ENCODE peak calls at places on chromosomes 16 and 17, in eight cellular contexts. N is cardiac muscle cell, L is AG04450, G is OCI-LY7, F is fibroblast of pulmonary artery, R is fibroblast of lung, W is cardiac fibroblast, Z is colonic mucosa. C is an unnamed sample.

GRCh38 chr17:45144199-45145034 is 3.9 kb upstream of the HEXIM1 start:
- DNase-seq in R (no peak), L (no peak), G (no peak), Z (no peak), F (no peak), W (peak; percentile 23), N (peak; percentile 75), C (no peak)

GRCh38 chr17:61286449-61286848 is 113.2 kb upstream of the TBX2 start:
- DNase-seq in R (no peak), Z (no peak), N (no peak), F (no peak), L (no peak), G (no peak), W (no peak), C (no peak)

GRCh38 chr17:83200746-83201145 is 121.3 kb downstream of the METRNL start:
- DNase-seq in N (no peak), R (no peak), W (peak; percentile 35), L (no peak), Z (no peak), F (no peak), G (no peak), C (peak; percentile 28)

GRCh38 chr17:4747847-4748246 is 8.1 kb upstream of the CXCL16 start:
- DNase-seq in N (peak; percentile 18), L (no peak), R (no peak), F (peak; percentile 11), G (peak; percentile 29), W (no peak), Z (no peak), C (no peak)

GRCh38 chr16:52470601-52471000 is 76.3 kb downstream of the TOX3 start:
- DNase-seq in L (no peak), F (no peak), N (no peak), Z (no peak), R (no peak), G (no peak), W (no peak), C (no peak)

GRCh38 chr17:45102856-45103255 is 29.5 kb downstream of the PLCD3 start:
- DNase-seq in R (no peak), F (no peak), L (no peak), W (no peak), Z (no peak), G (no peak), N (no peak), C (no peak)

GRCh38 chr17:50037321-50038107 is 18.4 kb upstream of the ITGA3 start:
- DNase-seq in G (no peak), L (no peak), R (peak; percentile 94), F (peak; percentile 78), W (peak; percentile 84), Z (peak; percentile 49), N (peak; percentile 91), C (peak; percentile 29)

GRCh38 chr17:39150795-39151679 is at the start of gene PLXDC1:
- DNase-seq in L (no peak), F (no peak), Z (no peak), G (no peak), R (no peak), N (no peak), W (no peak), C (no peak)

GRCh38 chr17:37648555-37648954 is 5.3 kb upstream of the DDX52 start:
- DNase-seq in Z (no peak), L (peak; percentile 38), F (peak; percentile 87), R (peak; percentile 45), N (peak; percentile 72), G (no peak), W (peak; percentile 93), C (no peak)

GRCh38 chr16:8753411-8754054 is 43.9 kb downstream of the TMEM186 start:
- DNase-seq in N (no peak), L (no peak), W (no peak), Z (no peak), F (no peak), G (no peak), R (no peak), C (no peak)

GRCh38 chr17:5031365-5032082 is 3.7 kb downstream of the SLC52A1 start:
- DNase-seq in W (peak; percentile 80), G (peak; percentile 91), R (peak; percentile 74), L (peak; percentile 26), Z (peak; percentile 90), F (peak; percentile 81), N (peak; percentile 82), C (peak; percentile 67)

GRCh38 chr17:31241116-31241515 is 55.9 kb downstream of the OMG start:
- DNase-seq in G (no peak), Z (no peak), L (no peak), N (no peak), W (no peak), R (no peak), F (no peak), C (no peak)
- TF ChIP-seq CTCF in G (no peak), Z (no peak), L (no peak), N (no peak), W (no peak), R (no peak), F (no peak), C (no peak)

DNA sequence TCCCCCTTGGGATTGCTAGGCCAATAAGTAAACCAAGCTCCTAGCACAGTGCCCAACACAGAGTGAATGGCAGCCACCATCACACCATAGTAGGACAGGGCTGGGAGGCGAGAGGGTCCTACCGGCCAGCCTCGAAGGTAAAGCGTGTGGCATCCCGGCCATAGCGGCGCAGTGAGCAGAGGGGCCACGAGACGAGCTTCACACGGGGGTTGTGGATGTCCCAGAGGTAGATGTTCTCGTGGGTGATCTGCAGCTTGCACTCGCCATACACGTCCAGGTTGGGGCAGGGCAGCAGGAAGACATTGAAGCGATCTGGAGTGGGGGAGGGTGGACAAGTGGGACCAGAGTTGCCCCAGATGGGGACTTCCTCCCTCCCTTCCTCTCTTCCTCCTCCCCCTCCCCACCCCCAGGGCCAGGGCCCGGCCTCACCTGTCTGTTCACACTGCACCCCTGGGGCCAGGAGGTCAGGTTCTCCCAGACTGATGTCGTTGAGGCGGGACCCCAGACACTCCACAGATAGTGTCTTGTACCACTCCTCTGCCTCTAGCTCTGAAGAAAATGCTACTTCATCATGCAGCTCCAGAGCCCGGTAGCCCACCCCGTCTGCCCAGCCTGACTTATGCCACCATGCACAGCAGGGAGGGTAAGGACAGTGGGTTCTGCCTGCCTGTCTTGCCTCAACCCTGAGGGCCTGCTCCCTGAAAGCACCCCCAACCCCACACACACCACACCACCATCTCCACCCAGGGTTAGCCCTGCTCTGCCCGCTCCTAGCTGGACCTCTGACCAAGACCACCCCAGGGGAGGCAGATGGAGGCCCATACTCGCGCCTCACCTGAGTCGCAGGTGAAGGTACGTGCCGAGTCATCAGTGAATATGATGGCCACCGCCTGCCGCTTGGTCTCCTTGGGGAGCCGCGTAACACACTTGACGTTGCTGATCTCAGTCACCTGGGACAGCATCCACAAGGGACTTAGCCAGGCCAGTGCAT is 11.3 kb downstream of the DOK4 start:
- DNase-seq in Z (no peak), F (no peak), W (no peak), G (no peak), L (no peak), N (no peak), R (no peak), C (no peak)
- H3K4me3 ChIP-seq in Z (no peak overlapping the region), F (no peak overlapping the region), W (no peak overlapping the region), G (no peak overlapping the region), L (no peak overlapping the region), N (no peak overlapping the region), R (no peak overlapping the region), C (no peak overlapping the region)

DNA sequence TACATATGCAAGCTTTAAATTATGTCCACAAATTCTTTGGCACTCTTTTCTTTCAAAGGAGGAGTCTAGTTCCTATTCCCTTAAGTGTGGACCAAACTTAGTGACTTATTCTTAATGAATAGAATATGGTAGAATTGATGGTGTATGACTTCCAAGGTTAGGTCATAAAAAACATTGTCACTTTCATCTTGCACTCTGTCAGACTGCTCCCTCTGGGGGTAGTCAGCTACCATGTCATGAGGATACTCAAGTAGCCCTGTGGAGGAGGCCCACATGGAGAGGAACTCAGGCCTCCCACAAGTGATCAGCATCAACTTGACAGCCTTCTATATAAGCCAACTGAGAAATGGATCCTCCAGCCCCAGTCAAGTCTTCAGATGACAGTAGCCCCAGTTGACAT is 58.0 kb upstream of the SCNN1B start:
- DNase-seq in F (no peak), G (peak; percentile 17), L (no peak), Z (no peak), R (no peak), W (no peak), N (no peak), C (no peak)
- TF ChIP-seq CTCF in F (no peak), G (peak; percentile 30), L (no peak), Z (no peak), R (no peak), W (no peak), N (no peak), C (no peak)

DNA sequence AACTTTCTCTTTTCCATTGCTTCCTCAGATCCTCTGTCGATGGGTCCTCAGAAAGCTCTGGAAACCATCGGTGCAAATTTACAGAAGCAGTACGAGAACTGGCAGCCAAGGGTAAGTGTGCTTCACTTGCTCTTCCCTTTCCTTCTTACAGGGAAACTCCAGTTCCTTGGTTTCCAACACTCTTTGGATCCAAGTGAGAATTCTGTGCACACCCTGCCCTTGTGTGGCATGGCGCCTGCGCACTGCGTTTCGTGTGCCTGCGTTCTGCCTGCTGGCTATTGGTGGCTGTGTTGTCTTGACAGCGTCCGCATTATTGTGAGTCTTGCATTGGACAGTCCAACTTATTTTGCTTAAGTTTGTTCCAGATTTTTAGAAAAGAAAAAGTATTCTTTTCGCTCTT is 99.1 kb downstream of the RPTOR start:
- DNase-seq in R (no peak), Z (no peak), L (no peak), W (no peak), F (no peak), G (no peak), N (no peak), C (no peak)
- H3K4me3 ChIP-seq in R (no peak overlapping the region), Z (no peak overlapping the region), L (no peak overlapping the region), W (no peak overlapping the region), F (no peak overlapping the region), G (no peak overlapping the region), N (no peak overlapping the region), C (no peak overlapping the region)

DNA sequence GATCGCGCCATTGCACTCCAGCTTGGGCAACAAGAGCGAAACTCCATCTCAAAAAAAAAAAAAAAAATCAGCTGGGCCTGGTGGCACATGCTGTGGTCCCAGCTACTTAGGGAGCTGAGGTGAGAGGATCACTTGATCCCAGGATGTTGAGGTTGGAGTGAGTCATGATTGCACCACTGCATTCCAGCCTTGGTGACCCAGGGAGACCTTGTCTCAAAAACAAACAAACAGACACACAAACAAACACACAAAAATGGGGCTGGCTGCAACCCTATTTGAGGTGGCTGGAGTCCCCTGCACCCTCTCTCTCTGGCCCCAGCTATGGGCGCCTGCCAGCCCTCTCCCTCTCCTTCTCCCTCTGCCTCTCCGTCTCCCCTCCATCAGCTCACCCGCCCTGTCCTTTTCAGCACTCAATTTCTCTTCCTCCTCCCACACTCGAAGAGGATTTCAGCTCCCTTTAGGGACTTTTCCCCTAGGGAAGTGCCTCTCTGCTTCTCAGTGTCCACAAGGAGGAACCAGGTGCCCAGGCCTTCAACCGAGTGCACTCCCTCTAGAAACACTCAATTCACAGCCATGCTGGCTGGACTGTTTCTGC is 17.5 kb upstream of the TFAP4 start:
- DNase-seq in Z (no peak), W (peak; percentile 92), R (peak; percentile 70), F (peak; percentile 85), N (peak; percentile 78), G (no peak), L (no peak), C (no peak)
- TF ChIP-seq CTCF in Z (no peak), W (peak; percentile 20), R (peak; percentile 28), F (peak; percentile 43), N (peak; percentile 16), G (no peak), L (peak; percentile 45), C (no peak)

C was measured in dorsolateral prefrontal cortex.